ENCODE peak calls at places on chromosomes 6 and 20, in ten cellular contexts. J is fibroblast of lung, M is fibroblast of mammary gland, T is mucosa of descending colon, U is AG04450, C is HFF-Myc, F is astrocyte of the spinal cord, Q is endothelial cell of umbilical vein, R is kidney, S is cardiac fibroblast. H is an unnamed sample.

GRCh38 chr20:10649080-10649816 is 24.6 kb downstream of the JAG1 start:
- DNase-seq in J (no peak), M (no peak), T (no peak), U (no peak), C (no peak), F (no peak), Q (no peak), R (no peak), S (no peak), H (no peak)

GRCh38 chr6:122998403-122998965 is 2.4 kb downstream of the CLVS2 start:
- DNase-seq in J (no peak), M (no peak), T (no peak), U (no peak), C (no peak), F (no peak), Q (no peak), R (no peak), S (no peak), H (no peak)

GRCh38 chr6:33419580-33420492 is at the start of gene SYNGAP1:
- DNase-seq in J (peak), M (peak), T (peak), U (peak), C (no peak), F (peak), Q (no peak), R (peak), S (peak), H (peak)

GRCh38 chr6:25224237-25224636 is 54.9 kb upstream of the CARMIL1 start:
- DNase-seq in J (no peak), M (no peak), T (no peak), U (no peak), C (no peak), F (no peak), Q (no peak), R (no peak), S (no peak), H (no peak)

GRCh38 chr6:161135695-161136591 is 137.9 kb downstream of the AGPAT4 start:
- DNase-seq in J (no peak), M (no peak), T (no peak), U (no peak), C (no peak), F (no peak), Q (no peak), R (peak), S (no peak), H (no peak)

GRCh38 chr20:39853050-39853449 is 836.0 kb downstream of the MAFB start:
- DNase-seq in J (no peak), M (no peak), T (no peak), U (no peak), C (no peak), F (no peak), Q (no peak), R (no peak), S (no peak), H (no peak)

GRCh38 chr6:134175532-134176282 is 123.3 kb upstream of the SLC2A12 start:
- DNase-seq in J (peak), M (peak), T (peak), U (no peak), C (no peak), F (peak), Q (peak), R (peak), S (peak), H (no peak)

GRCh38 chr6:132932566-132932965 is 118.2 kb downstream of the RPS12 start:
- DNase-seq in J (no peak), M (no peak), T (no peak), U (no peak), C (no peak), F (no peak), Q (no peak), R (no peak), S (no peak), H (no peak)

GRCh38 chr20:50611128-50611810 is 80.1 kb downstream of the RIPOR3 start:
- DNase-seq in J (no peak), M (no peak), T (no peak), U (no peak), C (no peak), F (no peak), Q (no peak), R (no peak), S (peak), H (no peak)

GRCh38 chr20:58361549-58361948 is 27.5 kb upstream of the VAPB start:
- DNase-seq in J (peak), M (peak), T (no peak), U (no peak), C (peak), F (peak), Q (no peak), R (no peak), S (peak), H (peak)

GRCh38 chr20:51085761-51086160 is 62.9 kb upstream of the KCNG1 start:
- DNase-seq in J (no peak), M (no peak), T (no peak), U (no peak), C (no peak), F (no peak), Q (no peak), R (no peak), S (no peak), H (no peak)

GRCh38 chr6:1834231-1834630 is 224.5 kb downstream of the FOXC1 start:
- DNase-seq in J (no peak), M (no peak), T (no peak), U (no peak), C (no peak), F (no peak), Q (no peak), R (no peak), S (no peak), H (no peak)

GRCh38 chr6:1836690-1837089 is 227.0 kb downstream of the FOXC1 start:
- DNase-seq in J (no peak), M (no peak), T (no peak), U (no peak), C (no peak), F (no peak), Q (no peak), R (no peak), S (no peak), H (no peak)

GRCh38 chr6:1832358-1832757 is 222.6 kb downstream of the FOXC1 start:
- DNase-seq in J (no peak), M (no peak), T (no peak), U (no peak), C (no peak), F (no peak), Q (no peak), R (no peak), S (no peak), H (no peak)

GRCh38 chr6:1832844-1833787 is 223.4 kb downstream of the FOXC1 start:
- DNase-seq in J (peak), M (no peak), T (peak), U (no peak), C (no peak), F (peak), Q (peak), R (peak), S (peak), H (no peak)

DNA sequence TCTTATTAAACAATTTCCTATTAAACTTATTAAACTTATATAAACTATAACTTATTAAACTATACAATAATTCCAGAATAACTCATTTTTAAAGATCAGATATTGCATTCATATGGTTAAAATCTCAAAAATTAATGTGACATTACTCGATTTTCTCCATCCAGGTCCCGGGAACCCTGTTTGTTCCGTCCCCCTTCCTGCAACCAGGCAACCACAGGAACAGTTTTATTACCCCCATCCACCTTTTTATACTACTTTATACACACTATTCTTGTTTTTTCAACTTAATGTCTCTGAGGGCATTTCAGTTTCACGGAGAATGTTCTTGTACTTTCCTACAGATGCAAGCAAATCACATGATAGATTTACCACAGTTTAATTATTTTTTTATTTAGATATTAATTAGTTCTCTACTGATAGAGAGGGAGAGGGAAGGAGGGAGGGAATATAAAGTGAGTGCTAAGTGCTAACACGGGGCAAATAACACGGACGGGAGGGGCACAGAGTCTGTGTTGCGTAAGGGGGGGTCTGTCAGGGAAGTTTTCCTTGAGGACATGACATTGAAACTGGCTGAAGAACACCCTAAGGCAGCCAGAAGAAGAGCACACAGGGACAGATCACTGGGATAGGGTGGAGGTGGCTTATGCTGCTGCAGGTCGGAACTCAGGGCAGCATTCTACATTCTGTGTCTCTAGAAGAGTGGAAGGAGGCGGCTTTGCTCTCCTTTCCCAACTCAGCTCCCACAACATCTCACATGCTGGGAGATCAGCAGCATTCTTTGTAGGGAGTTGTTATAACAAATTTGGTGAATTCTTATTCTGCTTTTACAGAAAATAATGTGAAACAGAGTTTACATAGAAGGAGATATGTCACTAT is 225.2 kb downstream of the FOXC1 start:
- DNase-seq in J (no peak), M (no peak), T (no peak), U (no peak), C (no peak), F (no peak), Q (no peak), R (no peak), S (no peak), H (no peak)
- TF ChIP-seq CTCF in J (no peak), M (no peak), T (no peak), U (no peak), C (no peak), F (no peak), Q (no peak), R (no peak), S (no peak), H (no peak)

DNA sequence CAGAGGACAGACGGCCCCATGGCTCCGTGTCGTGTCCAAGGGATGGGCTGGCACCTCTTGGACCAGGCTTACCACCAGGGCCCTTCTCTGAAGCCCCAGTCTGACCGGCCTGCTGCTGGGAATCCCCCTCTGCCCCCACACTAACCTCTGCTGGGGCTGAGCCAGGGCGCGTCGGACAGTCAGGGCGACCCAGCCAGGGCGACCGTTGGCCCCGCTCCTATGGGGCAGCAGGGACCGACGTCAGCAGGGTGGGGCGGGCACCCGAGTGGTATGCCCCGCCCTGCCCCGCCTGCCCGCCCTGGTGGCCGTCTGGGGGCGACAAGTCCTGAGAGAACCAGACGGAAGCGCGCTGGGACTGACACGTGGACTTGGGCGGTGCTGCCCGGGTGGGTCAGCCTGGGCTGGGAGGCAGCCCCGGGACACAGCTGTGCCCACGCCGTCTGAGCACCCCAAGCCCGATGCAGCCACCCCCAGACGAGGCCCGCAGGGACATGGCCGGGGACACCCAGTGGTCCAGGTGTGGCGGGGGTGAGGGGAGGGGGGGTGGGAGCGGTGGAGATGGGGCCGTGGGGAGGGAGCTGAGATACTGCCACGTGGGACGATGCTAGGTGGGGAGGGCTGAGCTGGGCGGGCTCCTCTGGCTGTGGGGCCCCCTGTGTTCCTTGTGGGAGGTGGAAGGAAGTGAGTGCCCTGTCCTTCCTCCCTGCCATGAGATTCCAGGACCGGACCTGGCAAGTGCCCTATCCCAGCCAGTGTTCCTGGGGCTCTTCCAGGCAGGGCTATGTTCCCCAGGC is at the start of gene SLC17A9:
- DNase-seq in J (peak), M (peak), T (peak), U (no peak), C (peak), F (no peak), Q (peak), R (peak), S (peak), H (no peak)
- H3K4me3 ChIP-seq in J (peak), M (peak), T (no peak), U (peak), C (peak), F (peak), Q (peak), R (no peak), S (peak), H (peak)

GRCh38 chr20:25254986-25255680 is 7.2 kb downstream of the PYGB start:
- DNase-seq in J (no peak), M (no peak), T (peak), U (no peak), C (no peak), F (no peak), Q (no peak), R (peak), S (no peak), H (no peak)
- TF ChIP-seq CTCF in J (no peak), M (no peak), T (no peak), U (no peak), C (no peak), F (no peak), Q (no peak), R (no peak), S (no peak), H (peak)

GRCh38 chr6:148509789-148510581 is 167.3 kb downstream of the SASH1 start:
- DNase-seq in J (peak), M (peak), T (peak), U (peak), C (peak), F (peak), Q (peak), R (no peak), S (peak), H (peak)
- H3K4me3 ChIP-seq in J (peak), M (peak), T (no peak), U (peak), C (peak), F (peak), Q (no peak), R (peak), S (peak), H (peak)

GRCh38 chr20:53162251-53162835 is 190.2 kb downstream of the TSHZ2 start:
- DNase-seq in J (peak), M (peak), T (no peak), U (no peak), C (no peak), F (peak), Q (no peak), R (peak), S (peak), H (peak)
- TF ChIP-seq CTCF in J (peak), M (peak), T (no peak), U (no peak), C (no peak), F (peak), Q (no peak), R (no peak), S (no peak), H (peak)

DNA sequence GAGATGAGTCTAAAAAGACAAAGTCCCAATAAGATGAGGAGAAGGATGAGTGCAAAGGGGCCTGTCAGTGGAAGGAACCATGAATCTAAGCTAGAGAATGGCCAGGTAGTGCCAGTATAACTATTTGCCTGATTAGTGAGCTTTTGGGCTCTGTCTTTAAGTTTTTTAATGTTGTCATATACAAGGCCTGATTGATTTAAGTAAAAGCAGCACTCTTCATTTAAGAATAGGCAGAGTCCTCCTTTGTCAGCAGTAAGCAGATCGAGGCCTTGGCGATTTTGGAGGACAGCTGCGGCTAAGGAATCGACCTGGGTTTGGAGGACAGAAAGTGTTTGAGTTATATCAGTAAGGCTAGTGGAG is 753.4 kb upstream of the ADGRB3 start:
- DNase-seq in J (no peak), M (no peak), T (no peak), U (no peak), C (no peak), F (no peak), Q (no peak), R (no peak), S (no peak), H (no peak)
- H3K4me3 ChIP-seq in J (no peak), M (no peak), T (no peak), U (no peak), C (no peak), F (no peak), Q (no peak), R (no peak), S (no peak), H (no peak)

GRCh38 chr6:79410806-79411205 is 126.4 kb downstream of the LCA5 start:
- DNase-seq in J (no peak), M (no peak), T (no peak), U (no peak), C (no peak), F (no peak), Q (no peak), R (no peak), S (no peak), H (no peak)
- TF ChIP-seq CTCF in J (no peak), M (no peak), T (no peak), U (no peak), C (no peak), F (no peak), Q (no peak), R (no peak), S (no peak), H (no peak)

GRCh38 chr20:9514461-9515210 is at the start of gene LAMP5:
- DNase-seq in J (peak), M (peak), T (no peak), U (no peak), C (no peak), F (peak), Q (peak), R (peak), S (peak), H (no peak)
- H3K4me3 ChIP-seq in J (no peak), M (no peak), T (no peak), U (no peak), C (no peak), F (no peak), Q (no peak), R (no peak), S (no peak), H (no peak)

H was measured in AG09309.